ENCODE peak calls at places on chromosomes 13 and 19, in eight cellular contexts. Y, V, M, P, N, D, F and B are unnamed samples.

GRCh38 chr13:31175847-31176536 is 14.3 kb upstream of the HSPH1 start:
- DNase-seq in N (no peak), V (no peak), P (no peak), D (no peak), Y (no peak), M (no peak), F (no peak), B (no peak)

GRCh38 chr19:35704218-35704617 is at the start of gene ZBTB32:
- DNase-seq in M (no peak), N (no peak), P (no peak), F (peak; percentile 80), D (peak; percentile 28), Y (no peak), V (peak; percentile 47), B (no peak)

GRCh38 chr13:110017379-110017778 is 231.0 kb upstream of the IRS2 start:
- DNase-seq in Y (peak; percentile 88), P (no peak), F (no peak), M (no peak), V (peak; percentile 83), D (peak; percentile 8), N (no peak), B (no peak)

GRCh38 chr19:17450264-17451075 is 2.0 kb upstream of the TMEM221 start:
- DNase-seq in M (no peak), N (peak; percentile 25), F (no peak), P (no peak), V (no peak), Y (peak; percentile 94), D (no peak), B (no peak)

GRCh38 chr13:110261166-110262081 is 45.5 kb downstream of the COL4A1 start:
- DNase-seq in P (no peak), Y (no peak), N (no peak), V (no peak), F (peak; percentile 49), M (no peak), D (no peak), B (no peak)

GRCh38 chr19:52248256-52248655 is 21.1 kb upstream of the ZNF766 start:
- DNase-seq in M (no peak), N (peak; percentile 72), D (peak; percentile 73), Y (peak; percentile 40), P (peak; percentile 37), V (peak; percentile 47), F (peak; percentile 54), B (peak; percentile 43)

GRCh38 chr13:98741741-98742435 is 10.6 kb downstream of the SLC15A1 start:
- DNase-seq in F (no peak), V (peak; percentile 25), N (no peak), D (no peak), M (no peak), P (no peak), Y (no peak), B (no peak)

GRCh38 chr19:4453232-4454179 is 4.1 kb downstream of the UBXN6 start:
- DNase-seq in V (no peak), Y (no peak), N (no peak), F (no peak), M (no peak), P (no peak), D (no peak), B (no peak)

GRCh38 chr13:23140492-23140891 is 40.3 kb upstream of the SGCG start:
- DNase-seq in N (no peak), V (peak; percentile 52), Y (no peak), D (no peak), F (no peak), P (no peak), M (no peak), B (no peak)

GRCh38 chr13:73337511-73337910 is 278.7 kb downstream of the KLF5 start:
- DNase-seq in Y (no peak), F (no peak), D (no peak), P (no peak), V (no peak), N (no peak), M (no peak), B (no peak)

GRCh38 chr19:34481861-34482379 is 362 bp downstream of the WTIP start:
- DNase-seq in M (peak; percentile 71), P (no peak), V (peak; percentile 64), N (no peak), D (no peak), Y (no peak), F (no peak), B (no peak)

GRCh38 chr19:5113101-5113557 is 144.2 kb downstream of the KDM4B start:
- DNase-seq in N (no peak), V (peak; percentile 14), Y (no peak), D (no peak), P (no peak), F (no peak), M (no peak), B (no peak)

GRCh38 chr13:40058757-40059236 is 403.3 kb downstream of the COG6 start:
- DNase-seq in M (no peak), Y (no peak), V (peak; percentile 77), P (no peak), D (peak; percentile 49), F (no peak), N (no peak), B (no peak)

GRCh38 chr13:38262211-38262610 is 87.4 kb upstream of the UFM1 start:
- DNase-seq in Y (no peak), F (no peak), M (no peak), V (no peak), P (no peak), D (no peak), N (no peak), B (no peak)

GRCh38 chr13:43232866-43233265 is 209.5 kb downstream of the DNAJC15 start:
- DNase-seq in F (no peak), N (no peak), M (no peak), D (no peak), P (peak; percentile 5), V (peak; percentile 95), Y (no peak), B (no peak)

GRCh38 chr19:3606174-3606689 is 443 bp downstream of the TBXA2R start:
- DNase-seq in D (peak; percentile 79), N (no peak), V (no peak), P (peak; percentile 48), Y (peak; percentile 40), F (peak; percentile 51), M (peak; percentile 69), B (no peak)

DNA sequence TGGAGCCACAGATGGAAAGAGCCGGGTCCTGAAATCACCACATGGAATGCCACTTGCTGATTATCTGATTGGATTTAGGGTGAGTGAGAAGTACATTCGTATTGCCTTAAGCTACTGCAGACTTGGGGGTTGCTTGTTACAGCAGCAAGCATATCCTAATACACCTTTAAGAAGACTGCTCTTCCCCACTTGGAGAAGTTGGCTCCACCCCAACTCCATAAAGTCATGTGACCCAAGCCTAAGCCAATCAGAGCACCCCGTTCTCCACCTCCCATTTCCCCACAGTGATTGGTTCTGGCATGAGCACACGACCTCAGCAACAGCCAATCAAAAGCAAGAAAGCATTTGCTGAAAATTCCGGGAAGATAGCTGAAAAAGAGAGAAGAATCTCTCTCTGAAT is 23.1 kb downstream of the CACNA1A start:
- DNase-seq in D (no peak), N (no peak), V (no peak), Y (no peak), F (no peak), P (no peak), M (no peak), B (no peak)
- TF ChIP-seq CTCF in D (no peak), N (no peak), V (no peak), Y (no peak), F (no peak), P (no peak), M (no peak), B (no peak)

DNA sequence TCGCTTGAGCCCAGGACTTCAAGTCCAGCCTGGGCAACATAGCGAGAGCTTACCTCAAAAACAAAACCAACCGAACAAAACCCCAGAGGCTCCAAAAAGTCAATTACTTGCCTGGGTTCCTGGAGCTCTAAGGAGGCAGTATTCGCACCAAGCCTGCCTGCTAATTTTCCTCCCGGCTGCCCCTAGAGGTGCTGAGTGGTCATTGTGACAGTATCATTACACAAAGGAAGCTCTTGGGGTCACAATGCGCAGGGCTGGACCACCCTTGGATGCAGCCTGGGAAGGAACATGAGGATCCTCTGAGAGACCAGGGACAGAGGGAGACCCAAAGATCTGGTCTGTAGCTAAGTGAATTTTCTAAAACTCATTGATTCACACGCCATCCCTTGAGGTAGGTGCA is 8.5 kb upstream of the PEX11G start:
- DNase-seq in D (no peak), M (no peak), P (no peak), V (no peak), F (peak; percentile 72), N (no peak), Y (no peak), B (no peak)
- TF ChIP-seq CTCF in D (no peak), M (peak; percentile 39), P (no peak), V (peak; percentile 38), F (peak; percentile 55), N (peak; percentile 48), Y (peak; percentile 62), B (no peak)

GRCh38 chr19:40524655-40525054 is 52.0 kb upstream of the SHKBP1 start:
- DNase-seq in P (no peak), D (no peak), M (no peak), V (no peak), F (no peak), N (no peak), Y (no peak), B (no peak)

GRCh38 chr19:40524133-40524549 is 52.5 kb upstream of the SHKBP1 start:
- DNase-seq in D (no peak), P (no peak), Y (no peak), N (no peak), F (no peak), V (no peak), M (no peak), B (no peak)

GRCh38 chr19:40525234-40526051 is 51.2 kb upstream of the SHKBP1 start:
- DNase-seq in D (no peak), V (no peak), F (no peak), N (no peak), P (no peak), M (no peak), Y (no peak), B (no peak)

GRCh38 chr19:40521276-40521675 is 54.5 kb downstream of the SPTBN4 start:
- DNase-seq in Y (no peak), V (peak; percentile 42), N (peak; percentile 16), M (no peak), P (no peak), D (no peak), F (no peak), B (no peak)

GRCh38 chr19:40523322-40524047 is 53.2 kb upstream of the SHKBP1 start:
- DNase-seq in P (peak; percentile 82), M (peak; percentile 83), V (peak; percentile 37), N (peak; percentile 56), D (peak; percentile 88), Y (peak; percentile 61), F (peak; percentile 83), B (no peak)
- TF ChIP-seq CTCF in P (peak; percentile 62), M (peak; percentile 54), V (peak; percentile 67), N (peak; percentile 87), D (peak; percentile 73), Y (peak; percentile 70), F (peak; percentile 81), B (no peak)

DNA sequence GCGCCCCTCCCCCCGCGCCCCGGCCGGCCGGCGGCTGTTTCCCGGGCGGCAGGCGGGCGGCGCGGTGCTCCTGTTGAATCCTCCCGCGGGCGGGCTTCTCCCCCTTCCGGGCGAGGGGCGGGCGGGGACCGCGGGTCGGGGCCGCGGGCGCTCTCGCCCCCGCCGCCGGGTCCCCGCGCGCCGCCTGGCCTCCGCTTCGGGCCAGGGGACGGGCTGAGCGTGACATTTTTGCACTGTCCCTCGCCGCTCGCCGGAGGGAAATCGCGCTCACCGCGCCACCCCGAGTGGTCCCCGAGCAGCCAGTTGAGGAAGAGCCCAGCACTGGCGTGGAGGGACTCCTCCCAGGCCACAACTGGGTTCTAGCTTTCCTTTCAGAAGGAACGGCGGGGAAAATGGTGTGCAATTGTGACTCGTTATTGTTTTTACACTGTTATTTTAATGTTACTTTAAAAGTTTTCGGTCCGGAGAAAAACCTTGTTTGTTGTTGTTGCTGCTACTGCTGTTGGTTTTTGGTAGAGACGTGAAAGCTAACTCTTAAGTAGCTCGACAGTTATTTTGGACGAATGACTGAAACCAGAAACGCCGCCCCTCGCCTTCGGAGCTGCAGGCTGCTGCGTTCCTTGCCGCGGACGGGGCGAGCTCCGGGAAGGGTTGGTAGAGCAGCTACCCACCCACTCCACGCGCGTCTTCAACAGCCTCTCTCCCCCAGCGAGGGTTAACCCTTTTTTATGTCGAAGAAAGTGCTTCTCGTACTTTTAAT is 942 bp downstream of the PDS5B start:
- DNase-seq in Y (peak; percentile 44), D (peak; percentile 85), P (peak; percentile 66), N (peak; percentile 71), V (peak; percentile 71), M (peak; percentile 85), F (peak; percentile 93), B (peak; percentile 29)
- TF ChIP-seq CTCF in Y (no peak), D (no peak), P (no peak), N (peak; percentile 1), V (no peak), M (no peak), F (no peak), B (no peak)